ENCODE peak calls at places on chromosomes 2 and 18, in seven cellular contexts. W is cardiac fibroblast, R is tibial artery, X is upper lobe of right lung, I is NCI-H2227 treated with DMSO at 0.1 percent for 48 hours, B is SJSA1, V is SIG-M5. M is an unnamed sample.
A peak's percentile ranks its signal among the peaks of the same experiment; 100 is the strongest.

GRCh38 chr18:23502516-23503037 is 734 bp upstream of the RMC1 start:
- DNase-seq in W (no peak), R (no peak), X (no peak), I (no peak), B (no peak), V (no peak), M (no peak)

GRCh38 chr2:120392923-120393322 is 47.0 kb downstream of the INHBB start:
- DNase-seq in W (no peak), R (no peak), X (no peak), I (no peak), B (no peak), V (no peak), M (no peak)

GRCh38 chr2:225895126-225895525 is 495.6 kb downstream of the NYAP2 start:
- DNase-seq in W (peak; percentile 23), R (no peak), X (no peak), I (no peak), B (no peak), V (no peak), M (no peak)

GRCh38 chr2:166384774-166385173 is 9.0 kb upstream of the SCN9A start:
- DNase-seq in W (peak; percentile 66), R (no peak), X (no peak), I (peak; percentile 29), B (peak; percentile 28), V (no peak), M (no peak)

GRCh38 chr18:3246636-3247242 is 862 bp upstream of the MYL12A start:
- DNase-seq in W (peak; percentile 48), R (peak; percentile 74), X (no peak), I (no peak), B (peak; percentile 35), V (peak; percentile 9), M (peak; percentile 37)

GRCh38 chr18:26556573-26556972 is 8.2 kb upstream of the KCTD1 start:
- DNase-seq in W (peak; percentile 51), R (no peak), X (no peak), I (no peak), B (no peak), V (no peak), M (no peak)

GRCh38 chr2:196391149-196391479 is 219.7 kb upstream of the STK17B start:
- DNase-seq in W (no peak), R (no peak), X (no peak), I (no peak), B (no peak), V (no peak), M (no peak)

GRCh38 chr2:236875906-236876505 is 209.7 kb upstream of the COPS8 start:
- DNase-seq in W (peak; percentile 31), R (peak; percentile 74), X (no peak), I (no peak), B (no peak), V (no peak), M (no peak)

GRCh38 chr2:127187081-127187775 is 32.9 kb downstream of the CYP27C1 start:
- DNase-seq in W (no peak), R (no peak), X (no peak), I (no peak), B (no peak), V (no peak), M (no peak)

GRCh38 chr2:57685047-57685446 is 361.6 kb upstream of the VRK2 start:
- DNase-seq in W (no peak), R (no peak), X (no peak), I (no peak), B (no peak), V (no peak), M (no peak)

GRCh38 chr2:232999354-232999753 is 13.7 kb downstream of the NGEF start:
- DNase-seq in W (no peak), R (no peak), X (peak; percentile 49), I (no peak), B (no peak), V (no peak), M (no peak)

GRCh38 chr18:12336251-12336650 is 28.2 kb downstream of the TUBB6 start:
- DNase-seq in W (no peak), R (no peak), X (no peak), I (no peak), B (no peak), V (no peak), M (no peak)

GRCh38 chr2:102618452-102619413 is 620 bp upstream of the SLC9A2 start:
- DNase-seq in W (peak; percentile 13), R (peak; percentile 59), X (peak; percentile 80), I (no peak), B (peak; percentile 9), V (no peak), M (no peak)

GRCh38 chr2:214481204-214481603 is 70.3 kb downstream of the VWC2L start:
- DNase-seq in W (peak; percentile 18), R (no peak), X (no peak), I (no peak), B (no peak), V (no peak), M (no peak)

GRCh38 chr2:69973335-69973735 is 11.9 kb upstream of the ASPRV1 start:
- DNase-seq in W (peak; percentile 29), R (no peak), X (no peak), I (no peak), B (no peak), V (no peak), M (no peak)

GRCh38 chr2:160075171-160075570 is 12.8 kb upstream of the PLA2R1 start:
- DNase-seq in W (peak; percentile 98), R (peak; percentile 82), X (no peak), I (no peak), B (no peak), V (no peak), M (no peak)

GRCh38 chr18:74390900-74391299 is 66.2 kb downstream of the DIPK1C start:
- DNase-seq in W (no peak), R (no peak), X (no peak), I (no peak), B (no peak), V (no peak), M (no peak)

GRCh38 chr2:55595536-55595935 is 21.9 kb downstream of the PPP4R3B start:
- DNase-seq in W (peak; percentile 27), R (no peak), X (no peak), I (no peak), B (no peak), V (no peak), M (no peak)

GRCh38 chr2:223590964-223591363 is 11.2 kb downstream of the SCG2 start:
- DNase-seq in W (peak; percentile 88), R (no peak), X (no peak), I (peak; percentile 59), B (no peak), V (no peak), M (no peak)

GRCh38 chr18:11488175-11488574 is 121.2 kb upstream of the SLC35G4 start:
- DNase-seq in W (peak; percentile 42), R (no peak), X (no peak), I (no peak), B (no peak), V (no peak), M (no peak)

GRCh38 chr2:168851674-168852320 is 38.4 kb downstream of the SPC25 start:
- DNase-seq in W (peak; percentile 77), R (no peak), X (no peak), I (peak; percentile 22), B (no peak), V (no peak), M (no peak)